ENCODE peak calls at places on chromosomes 5 and 9, in four cellular contexts. One of them, this sample, is unnamed.

GRCh38 chr5:128197911-128198522 is 114.5 kb downstream of the SLC12A2 start:
- DNase-seq in kidney glomerular epithelial cell: no peak
- DNase-seq in G401: no peak
- DNase-seq in mesothelial cell of epicardium: no peak
- DNase-seq in this sample: no peak

GRCh38 chr5:124661317-124662141 is 84.9 kb downstream of the ZNF608 start:
- DNase-seq in mesothelial cell of epicardium: no peak
- DNase-seq in kidney glomerular epithelial cell: peak
- DNase-seq in G401: peak
- DNase-seq in this sample: peak

GRCh38 chr9:84935528-84936117 is 266.1 kb downstream of the NTRK2 start:
- DNase-seq in mesothelial cell of epicardium: no peak
- DNase-seq in kidney glomerular epithelial cell: no peak
- DNase-seq in G401: no peak
- DNase-seq in this sample: no peak

GRCh38 chr5:151084363-151084762 is 3.5 kb upstream of the TNIP1 start:
- DNase-seq in kidney glomerular epithelial cell: no peak
- DNase-seq in G401: no peak
- DNase-seq in mesothelial cell of epicardium: no peak
- DNase-seq in this sample: no peak

GRCh38 chr9:16436545-16436944 is 433.9 kb downstream of the BNC2 start:
- DNase-seq in G401: no peak
- DNase-seq in kidney glomerular epithelial cell: no peak
- DNase-seq in mesothelial cell of epicardium: no peak
- DNase-seq in this sample: no peak

GRCh38 chr5:138936225-138936967 is 61.3 kb upstream of the LRRTM2 start:
- DNase-seq in kidney glomerular epithelial cell: no peak
- DNase-seq in G401: peak
- DNase-seq in mesothelial cell of epicardium: no peak
- DNase-seq in this sample: no peak

GRCh38 chr5:79189439-79190234 is 46.3 kb upstream of the JMY start:
- DNase-seq in kidney glomerular epithelial cell: no peak
- DNase-seq in mesothelial cell of epicardium: no peak
- DNase-seq in G401: peak
- DNase-seq in this sample: no peak

GRCh38 chr5:57172466-57172961 is 1.3 kb upstream of the GPBP1 start:
- DNase-seq in kidney glomerular epithelial cell: no peak
- DNase-seq in mesothelial cell of epicardium: no peak
- DNase-seq in G401: peak
- DNase-seq in this sample: no peak

GRCh38 chr5:103258957-103259704 is 568 bp downstream of the MACIR start:
- DNase-seq in kidney glomerular epithelial cell: peak
- DNase-seq in mesothelial cell of epicardium: peak
- DNase-seq in G401: no peak
- DNase-seq in this sample: peak

GRCh38 chr5:23318960-23319359 is 188.4 kb upstream of the PRDM9 start:
- DNase-seq in kidney glomerular epithelial cell: no peak
- DNase-seq in mesothelial cell of epicardium: no peak
- DNase-seq in G401: no peak
- DNase-seq in this sample: no peak

GRCh38 chr9:25377039-25377438 is 301.2 kb downstream of the TUSC1 start:
- DNase-seq in mesothelial cell of epicardium: no peak
- DNase-seq in G401: no peak
- DNase-seq in kidney glomerular epithelial cell: no peak
- DNase-seq in this sample: no peak

GRCh38 chr5:173542964-173543363 is 73.5 kb downstream of the BOD1 start:
- DNase-seq in kidney glomerular epithelial cell: no peak
- DNase-seq in G401: no peak
- DNase-seq in mesothelial cell of epicardium: no peak
- DNase-seq in this sample: no peak

GRCh38 chr9:136951541-136952353 is at the start of gene LCN12:
- DNase-seq in G401: no peak
- DNase-seq in kidney glomerular epithelial cell: no peak
- DNase-seq in mesothelial cell of epicardium: no peak
- DNase-seq in this sample: no peak

GRCh38 chr5:179623906-179624741 is 653 bp upstream of the HNRNPH1 start:
- DNase-seq in kidney glomerular epithelial cell: peak
- DNase-seq in mesothelial cell of epicardium: no peak
- DNase-seq in G401: peak
- DNase-seq in this sample: no peak

GRCh38 chr5:127227881-127228280 is 62.7 kb upstream of the MEGF10 start:
- DNase-seq in kidney glomerular epithelial cell: no peak
- DNase-seq in G401: no peak
- DNase-seq in mesothelial cell of epicardium: no peak
- DNase-seq in this sample: no peak

GRCh38 chr5:57202811-57203210 is 29.0 kb downstream of the GPBP1 start:
- DNase-seq in mesothelial cell of epicardium: no peak
- DNase-seq in G401: no peak
- DNase-seq in kidney glomerular epithelial cell: no peak
- DNase-seq in this sample: no peak

GRCh38 chr9:72527801-72528195 is 6.4 kb downstream of the TMC1 start:
- DNase-seq in G401: no peak
- DNase-seq in mesothelial cell of epicardium: no peak
- DNase-seq in kidney glomerular epithelial cell: no peak
- DNase-seq in this sample: no peak

GRCh38 chr5:103259705-103260355 is 1.3 kb downstream of the MACIR start:
- DNase-seq in kidney glomerular epithelial cell: no peak
- DNase-seq in mesothelial cell of epicardium: peak
- DNase-seq in G401: peak
- DNase-seq in this sample: peak

GRCh38 chr9:110334871-110335270 is 2.8 kb downstream of the TXNDC8 start:
- DNase-seq in mesothelial cell of epicardium: no peak
- DNase-seq in kidney glomerular epithelial cell: no peak
- DNase-seq in G401: no peak
- DNase-seq in this sample: no peak

GRCh38 chr5:143742951-143743350 is 69.0 kb upstream of the HMHB1 start:
- DNase-seq in G401: no peak
- DNase-seq in mesothelial cell of epicardium: no peak
- DNase-seq in kidney glomerular epithelial cell: peak
- DNase-seq in this sample: no peak

GRCh38 chr5:116992681-116993080 is 418.1 kb upstream of the SEMA6A start:
- DNase-seq in mesothelial cell of epicardium: no peak
- DNase-seq in G401: no peak
- DNase-seq in kidney glomerular epithelial cell: no peak
- DNase-seq in this sample: no peak

GRCh38 chr5:157046041-157046440 is 12.9 kb downstream of the HAVCR1 start:
- DNase-seq in G401: peak
- DNase-seq in kidney glomerular epithelial cell: peak
- DNase-seq in mesothelial cell of epicardium: no peak
- DNase-seq in this sample: peak

GRCh38 chr9:131627846-131628820 is 82.8 kb downstream of the PRRT1B start:
- DNase-seq in mesothelial cell of epicardium: no peak
- DNase-seq in kidney glomerular epithelial cell: no peak
- DNase-seq in G401: no peak
- DNase-seq in this sample: peak

GRCh38 chr9:137708590-137709284 is 89.9 kb downstream of the EHMT1 start:
- DNase-seq in kidney glomerular epithelial cell: no peak
- DNase-seq in mesothelial cell of epicardium: no peak
- DNase-seq in G401: no peak
- DNase-seq in this sample: no peak

GRCh38 chr9:2630158-2630557 is 8.6 kb downstream of the VLDLR start:
- DNase-seq in G401: no peak
- DNase-seq in mesothelial cell of epicardium: no peak
- DNase-seq in kidney glomerular epithelial cell: no peak
- DNase-seq in this sample: no peak

GRCh38 chr9:129069128-129069824 is 11.6 kb upstream of the DOLPP1 start:
- DNase-seq in G401: no peak
- DNase-seq in mesothelial cell of epicardium: no peak
- DNase-seq in kidney glomerular epithelial cell: no peak
- DNase-seq in this sample: peak

GRCh38 chr5:104412649-104413240 is 850.2 kb upstream of the NUDT12 start:
- DNase-seq in kidney glomerular epithelial cell: peak
- DNase-seq in mesothelial cell of epicardium: no peak
- DNase-seq in G401: no peak
- DNase-seq in this sample: peak

GRCh38 chr5:1337490-1338195 is 7.3 kb downstream of the CLPTM1L start:
- DNase-seq in mesothelial cell of epicardium: no peak
- DNase-seq in G401: no peak
- DNase-seq in kidney glomerular epithelial cell: no peak
- DNase-seq in this sample: no peak

GRCh38 chr5:135625061-135625460 is 46.3 kb upstream of the CXCL14 start:
- DNase-seq in kidney glomerular epithelial cell: no peak
- DNase-seq in mesothelial cell of epicardium: no peak
- DNase-seq in G401: no peak
- DNase-seq in this sample: no peak

GRCh38 chr9:134913713-134914500 is 3.8 kb downstream of the FCN1 start:
- DNase-seq in kidney glomerular epithelial cell: no peak
- DNase-seq in mesothelial cell of epicardium: peak
- DNase-seq in G401: no peak
- DNase-seq in this sample: no peak

GRCh38 chr9:109796081-109796480 is 16.1 kb downstream of the PALM2AKAP2 start:
- DNase-seq in kidney glomerular epithelial cell: no peak
- DNase-seq in G401: no peak
- DNase-seq in mesothelial cell of epicardium: no peak
- DNase-seq in this sample: no peak

GRCh38 chr5:151740336-151740942 is 18.0 kb downstream of the ATOX1 start:
- DNase-seq in mesothelial cell of epicardium: peak
- DNase-seq in kidney glomerular epithelial cell: peak
- DNase-seq in G401: peak
- DNase-seq in this sample: peak

GRCh38 chr5:129807162-129807814 is 59.4 kb downstream of the MINAR2 start:
- DNase-seq in kidney glomerular epithelial cell: no peak
- DNase-seq in mesothelial cell of epicardium: no peak
- DNase-seq in G401: no peak
- DNase-seq in this sample: no peak

GRCh38 chr5:122933926-122934325 is 88.5 kb downstream of the SNX24 start:
- DNase-seq in kidney glomerular epithelial cell: no peak
- DNase-seq in mesothelial cell of epicardium: no peak
- DNase-seq in G401: no peak
- DNase-seq in this sample: no peak

GRCh38 chr9:98101868-98102273 is 17.2 kb downstream of the TRIM14 start:
- DNase-seq in kidney glomerular epithelial cell: no peak
- DNase-seq in mesothelial cell of epicardium: no peak
- DNase-seq in G401: no peak
- DNase-seq in this sample: no peak